ENCODE peak calls at places on chromosomes 5 and 9, in eight cellular contexts. One of them, this sample, is unnamed.

GRCh38 chr5:95954716-95955115 is 6.9 kb downstream of the ELL2 start:
- DNase-seq in NCI-H510A treated with DMSO at 0.1 percent for 48 hours: no peak
- DNase-seq in neuronal stem cell: no peak
- DNase-seq in stimulated activated CD4-positive, alpha-beta T cell treated with anti-CD3 and anti-CD28 coated beads, Interleukin-1b, Interleukin-23, amount 100 ng/mL, for 4 hours: no peak
- DNase-seq in HTR-8/SVneo: no peak
- DNase-seq in T47D: no peak
- DNase-seq in GM19239: no peak
- DNase-seq in NCI-H1092 treated with DMSO at 0.1 percent for 48 hours: no peak
- DNase-seq in this sample: no peak

GRCh38 chr5:80912479-80912878 is 47.7 kb upstream of the RASGRF2 start:
- DNase-seq in NCI-H510A treated with DMSO at 0.1 percent for 48 hours: no peak
- DNase-seq in neuronal stem cell: no peak
- DNase-seq in stimulated activated CD4-positive, alpha-beta T cell treated with anti-CD3 and anti-CD28 coated beads, Interleukin-1b, Interleukin-23, amount 100 ng/mL, for 4 hours: no peak
- DNase-seq in HTR-8/SVneo: no peak
- DNase-seq in T47D: no peak
- DNase-seq in GM19239: no peak
- DNase-seq in NCI-H1092 treated with DMSO at 0.1 percent for 48 hours: no peak
- DNase-seq in this sample: no peak

GRCh38 chr5:178326054-178326715 is 93.6 kb upstream of the PHYKPL start:
- DNase-seq in NCI-H510A treated with DMSO at 0.1 percent for 48 hours: no peak
- DNase-seq in neuronal stem cell: no peak
- DNase-seq in stimulated activated CD4-positive, alpha-beta T cell treated with anti-CD3 and anti-CD28 coated beads, Interleukin-1b, Interleukin-23, amount 100 ng/mL, for 4 hours: no peak
- DNase-seq in HTR-8/SVneo: no peak
- DNase-seq in T47D: no peak
- DNase-seq in GM19239: no peak
- DNase-seq in NCI-H1092 treated with DMSO at 0.1 percent for 48 hours: no peak
- DNase-seq in this sample: no peak

GRCh38 chr5:66442951-66443445 is 153.2 kb upstream of the MAST4 start:
- DNase-seq in NCI-H510A treated with DMSO at 0.1 percent for 48 hours: no peak
- DNase-seq in neuronal stem cell: no peak
- DNase-seq in stimulated activated CD4-positive, alpha-beta T cell treated with anti-CD3 and anti-CD28 coated beads, Interleukin-1b, Interleukin-23, amount 100 ng/mL, for 4 hours: no peak
- DNase-seq in HTR-8/SVneo: no peak
- DNase-seq in T47D: no peak
- DNase-seq in GM19239: no peak
- DNase-seq in NCI-H1092 treated with DMSO at 0.1 percent for 48 hours: no peak
- DNase-seq in this sample: no peak

GRCh38 chr5:42836070-42836769 is 24.5 kb upstream of the SELENOP start:
- DNase-seq in NCI-H510A treated with DMSO at 0.1 percent for 48 hours: no peak
- DNase-seq in neuronal stem cell: no peak
- DNase-seq in stimulated activated CD4-positive, alpha-beta T cell treated with anti-CD3 and anti-CD28 coated beads, Interleukin-1b, Interleukin-23, amount 100 ng/mL, for 4 hours: no peak
- DNase-seq in HTR-8/SVneo: no peak
- DNase-seq in T47D: no peak
- DNase-seq in GM19239: no peak
- DNase-seq in NCI-H1092 treated with DMSO at 0.1 percent for 48 hours: no peak
- DNase-seq in this sample: no peak

GRCh38 chr5:80141147-80141671 is 106.1 kb downstream of the THBS4 start:
- DNase-seq in NCI-H510A treated with DMSO at 0.1 percent for 48 hours: no peak
- DNase-seq in neuronal stem cell: peak; percentile 63
- DNase-seq in stimulated activated CD4-positive, alpha-beta T cell treated with anti-CD3 and anti-CD28 coated beads, Interleukin-1b, Interleukin-23, amount 100 ng/mL, for 4 hours: no peak
- DNase-seq in HTR-8/SVneo: no peak
- DNase-seq in T47D: no peak
- DNase-seq in GM19239: no peak
- DNase-seq in NCI-H1092 treated with DMSO at 0.1 percent for 48 hours: no peak
- DNase-seq in this sample: no peak

GRCh38 chr9:119905706-119906105 is 536.5 kb upstream of the BRINP1 start:
- DNase-seq in NCI-H510A treated with DMSO at 0.1 percent for 48 hours: peak; percentile 90
- DNase-seq in neuronal stem cell: no peak
- DNase-seq in stimulated activated CD4-positive, alpha-beta T cell treated with anti-CD3 and anti-CD28 coated beads, Interleukin-1b, Interleukin-23, amount 100 ng/mL, for 4 hours: no peak
- DNase-seq in HTR-8/SVneo: no peak
- DNase-seq in T47D: no peak
- DNase-seq in GM19239: no peak
- DNase-seq in NCI-H1092 treated with DMSO at 0.1 percent for 48 hours: peak; percentile 27
- DNase-seq in this sample: no peak

GRCh38 chr5:31867219-31867618 is 228.3 kb downstream of the PDZD2 start:
- DNase-seq in NCI-H510A treated with DMSO at 0.1 percent for 48 hours: no peak
- DNase-seq in neuronal stem cell: no peak
- DNase-seq in stimulated activated CD4-positive, alpha-beta T cell treated with anti-CD3 and anti-CD28 coated beads, Interleukin-1b, Interleukin-23, amount 100 ng/mL, for 4 hours: no peak
- DNase-seq in HTR-8/SVneo: no peak
- DNase-seq in T47D: no peak
- DNase-seq in GM19239: no peak
- DNase-seq in NCI-H1092 treated with DMSO at 0.1 percent for 48 hours: no peak
- DNase-seq in this sample: no peak

GRCh38 chr9:137406876-137407589 is 15.9 kb downstream of the EXD3 start:
- DNase-seq in NCI-H510A treated with DMSO at 0.1 percent for 48 hours: peak; percentile 43
- DNase-seq in neuronal stem cell: peak; percentile 77
- DNase-seq in stimulated activated CD4-positive, alpha-beta T cell treated with anti-CD3 and anti-CD28 coated beads, Interleukin-1b, Interleukin-23, amount 100 ng/mL, for 4 hours: peak; percentile 63
- DNase-seq in HTR-8/SVneo: no peak
- DNase-seq in T47D: peak; percentile 87
- DNase-seq in GM19239: peak; percentile 68
- DNase-seq in NCI-H1092 treated with DMSO at 0.1 percent for 48 hours: peak; percentile 18
- DNase-seq in this sample: no peak

GRCh38 chr9:97564291-97565175 is 63.1 kb downstream of the TMOD1 start:
- DNase-seq in NCI-H510A treated with DMSO at 0.1 percent for 48 hours: no peak
- DNase-seq in neuronal stem cell: no peak
- DNase-seq in stimulated activated CD4-positive, alpha-beta T cell treated with anti-CD3 and anti-CD28 coated beads, Interleukin-1b, Interleukin-23, amount 100 ng/mL, for 4 hours: no peak
- DNase-seq in HTR-8/SVneo: peak; percentile 29
- DNase-seq in T47D: no peak
- DNase-seq in GM19239: no peak
- DNase-seq in NCI-H1092 treated with DMSO at 0.1 percent for 48 hours: peak; percentile 69
- DNase-seq in this sample: peak; percentile 24

GRCh38 chr9:3677541-3677940 is 151.7 kb upstream of the RFX3 start:
- DNase-seq in NCI-H510A treated with DMSO at 0.1 percent for 48 hours: no peak
- DNase-seq in neuronal stem cell: no peak
- DNase-seq in stimulated activated CD4-positive, alpha-beta T cell treated with anti-CD3 and anti-CD28 coated beads, Interleukin-1b, Interleukin-23, amount 100 ng/mL, for 4 hours: no peak
- DNase-seq in HTR-8/SVneo: no peak
- DNase-seq in T47D: no peak
- DNase-seq in GM19239: no peak
- DNase-seq in NCI-H1092 treated with DMSO at 0.1 percent for 48 hours: no peak
- DNase-seq in this sample: no peak

GRCh38 chr9:74037274-74037673 is 459.9 kb upstream of the RORB start:
- DNase-seq in NCI-H510A treated with DMSO at 0.1 percent for 48 hours: no peak
- DNase-seq in neuronal stem cell: no peak
- DNase-seq in stimulated activated CD4-positive, alpha-beta T cell treated with anti-CD3 and anti-CD28 coated beads, Interleukin-1b, Interleukin-23, amount 100 ng/mL, for 4 hours: no peak
- DNase-seq in HTR-8/SVneo: no peak
- DNase-seq in T47D: no peak
- DNase-seq in GM19239: no peak
- DNase-seq in NCI-H1092 treated with DMSO at 0.1 percent for 48 hours: no peak
- DNase-seq in this sample: no peak

GRCh38 chr9:124818431-124819281 is 34.6 kb upstream of the WDR38 start:
- DNase-seq in NCI-H510A treated with DMSO at 0.1 percent for 48 hours: no peak
- DNase-seq in neuronal stem cell: no peak
- DNase-seq in stimulated activated CD4-positive, alpha-beta T cell treated with anti-CD3 and anti-CD28 coated beads, Interleukin-1b, Interleukin-23, amount 100 ng/mL, for 4 hours: no peak
- DNase-seq in HTR-8/SVneo: peak; percentile 49
- DNase-seq in T47D: no peak
- DNase-seq in GM19239: no peak
- DNase-seq in NCI-H1092 treated with DMSO at 0.1 percent for 48 hours: no peak
- DNase-seq in this sample: no peak

GRCh38 chr9:77957652-77958051 is 74.0 kb downstream of the GNAQ start:
- DNase-seq in NCI-H510A treated with DMSO at 0.1 percent for 48 hours: peak; percentile 70
- DNase-seq in neuronal stem cell: no peak
- DNase-seq in stimulated activated CD4-positive, alpha-beta T cell treated with anti-CD3 and anti-CD28 coated beads, Interleukin-1b, Interleukin-23, amount 100 ng/mL, for 4 hours: no peak
- DNase-seq in HTR-8/SVneo: no peak
- DNase-seq in T47D: no peak
- DNase-seq in GM19239: no peak
- DNase-seq in NCI-H1092 treated with DMSO at 0.1 percent for 48 hours: no peak
- DNase-seq in this sample: no peak

GRCh38 chr5:53820802-53821171 is 260.3 kb downstream of the NDUFS4 start:
- DNase-seq in NCI-H510A treated with DMSO at 0.1 percent for 48 hours: no peak
- DNase-seq in neuronal stem cell: no peak
- DNase-seq in stimulated activated CD4-positive, alpha-beta T cell treated with anti-CD3 and anti-CD28 coated beads, Interleukin-1b, Interleukin-23, amount 100 ng/mL, for 4 hours: no peak
- DNase-seq in HTR-8/SVneo: no peak
- DNase-seq in T47D: no peak
- DNase-seq in GM19239: no peak
- DNase-seq in NCI-H1092 treated with DMSO at 0.1 percent for 48 hours: no peak
- DNase-seq in this sample: peak; percentile 62

GRCh38 chr5:126234563-126235195 is 188.5 kb upstream of the GRAMD2B start:
- DNase-seq in NCI-H510A treated with DMSO at 0.1 percent for 48 hours: peak; percentile 0
- DNase-seq in neuronal stem cell: peak; percentile 38
- DNase-seq in stimulated activated CD4-positive, alpha-beta T cell treated with anti-CD3 and anti-CD28 coated beads, Interleukin-1b, Interleukin-23, amount 100 ng/mL, for 4 hours: no peak
- DNase-seq in HTR-8/SVneo: peak; percentile 48
- DNase-seq in T47D: peak; percentile 7
- DNase-seq in GM19239: no peak
- DNase-seq in NCI-H1092 treated with DMSO at 0.1 percent for 48 hours: no peak
- DNase-seq in this sample: peak; percentile 56

GRCh38 chr5:138391859-138392386 is 39.4 kb downstream of the KDM3B start:
- DNase-seq in NCI-H510A treated with DMSO at 0.1 percent for 48 hours: no peak
- DNase-seq in neuronal stem cell: peak; percentile 15
- DNase-seq in stimulated activated CD4-positive, alpha-beta T cell treated with anti-CD3 and anti-CD28 coated beads, Interleukin-1b, Interleukin-23, amount 100 ng/mL, for 4 hours: no peak
- DNase-seq in HTR-8/SVneo: no peak
- DNase-seq in T47D: no peak
- DNase-seq in GM19239: no peak
- DNase-seq in NCI-H1092 treated with DMSO at 0.1 percent for 48 hours: no peak
- DNase-seq in this sample: no peak

GRCh38 chr5:122078116-122078865 is at the start of gene LOX:
- DNase-seq in NCI-H510A treated with DMSO at 0.1 percent for 48 hours: peak; percentile 6
- DNase-seq in neuronal stem cell: peak; percentile 49
- DNase-seq in stimulated activated CD4-positive, alpha-beta T cell treated with anti-CD3 and anti-CD28 coated beads, Interleukin-1b, Interleukin-23, amount 100 ng/mL, for 4 hours: no peak
- DNase-seq in HTR-8/SVneo: peak; percentile 64
- DNase-seq in T47D: peak; percentile 11
- DNase-seq in GM19239: no peak
- DNase-seq in NCI-H1092 treated with DMSO at 0.1 percent for 48 hours: peak; percentile 7
- DNase-seq in this sample: peak; percentile 59

GRCh38 chr9:77974414-77974813 is 57.2 kb downstream of the GNAQ start:
- DNase-seq in NCI-H510A treated with DMSO at 0.1 percent for 48 hours: no peak
- DNase-seq in neuronal stem cell: no peak
- DNase-seq in stimulated activated CD4-positive, alpha-beta T cell treated with anti-CD3 and anti-CD28 coated beads, Interleukin-1b, Interleukin-23, amount 100 ng/mL, for 4 hours: no peak
- DNase-seq in HTR-8/SVneo: no peak
- DNase-seq in T47D: no peak
- DNase-seq in GM19239: no peak
- DNase-seq in NCI-H1092 treated with DMSO at 0.1 percent for 48 hours: no peak
- DNase-seq in this sample: no peak

GRCh38 chr9:130320697-130321080 is 55.1 kb downstream of the HMCN2 start:
- DNase-seq in NCI-H510A treated with DMSO at 0.1 percent for 48 hours: no peak
- DNase-seq in neuronal stem cell: no peak
- DNase-seq in stimulated activated CD4-positive, alpha-beta T cell treated with anti-CD3 and anti-CD28 coated beads, Interleukin-1b, Interleukin-23, amount 100 ng/mL, for 4 hours: no peak
- DNase-seq in HTR-8/SVneo: no peak
- DNase-seq in T47D: no peak
- DNase-seq in GM19239: no peak
- DNase-seq in NCI-H1092 treated with DMSO at 0.1 percent for 48 hours: no peak
- DNase-seq in this sample: no peak

GRCh38 chr5:40717281-40717680 is 37.6 kb downstream of the PTGER4 start:
- DNase-seq in NCI-H510A treated with DMSO at 0.1 percent for 48 hours: no peak
- DNase-seq in neuronal stem cell: no peak
- DNase-seq in stimulated activated CD4-positive, alpha-beta T cell treated with anti-CD3 and anti-CD28 coated beads, Interleukin-1b, Interleukin-23, amount 100 ng/mL, for 4 hours: no peak
- DNase-seq in HTR-8/SVneo: no peak
- DNase-seq in T47D: no peak
- DNase-seq in GM19239: no peak
- DNase-seq in NCI-H1092 treated with DMSO at 0.1 percent for 48 hours: no peak
- DNase-seq in this sample: no peak

GRCh38 chr5:157143127-157143959 is 678 bp upstream of the MED7 start:
- DNase-seq in NCI-H510A treated with DMSO at 0.1 percent for 48 hours: peak; percentile 27
- DNase-seq in neuronal stem cell: no peak
- DNase-seq in stimulated activated CD4-positive, alpha-beta T cell treated with anti-CD3 and anti-CD28 coated beads, Interleukin-1b, Interleukin-23, amount 100 ng/mL, for 4 hours: peak; percentile 28
- DNase-seq in HTR-8/SVneo: peak; percentile 61
- DNase-seq in T47D: peak; percentile 48
- DNase-seq in GM19239: no peak
- DNase-seq in NCI-H1092 treated with DMSO at 0.1 percent for 48 hours: peak; percentile 47
- DNase-seq in this sample: peak; percentile 85

GRCh38 chr9:135516132-135516860 is 4.9 kb upstream of the LCN1 start:
- DNase-seq in NCI-H510A treated with DMSO at 0.1 percent for 48 hours: no peak
- DNase-seq in neuronal stem cell: no peak
- DNase-seq in stimulated activated CD4-positive, alpha-beta T cell treated with anti-CD3 and anti-CD28 coated beads, Interleukin-1b, Interleukin-23, amount 100 ng/mL, for 4 hours: no peak
- DNase-seq in HTR-8/SVneo: no peak
- DNase-seq in T47D: no peak
- DNase-seq in GM19239: no peak
- DNase-seq in NCI-H1092 treated with DMSO at 0.1 percent for 48 hours: no peak
- DNase-seq in this sample: no peak

GRCh38 chr5:160614136-160614535 is 192.5 kb downstream of the PTTG1 start:
- DNase-seq in NCI-H510A treated with DMSO at 0.1 percent for 48 hours: no peak
- DNase-seq in neuronal stem cell: no peak
- DNase-seq in stimulated activated CD4-positive, alpha-beta T cell treated with anti-CD3 and anti-CD28 coated beads, Interleukin-1b, Interleukin-23, amount 100 ng/mL, for 4 hours: no peak
- DNase-seq in HTR-8/SVneo: no peak
- DNase-seq in T47D: no peak
- DNase-seq in GM19239: no peak
- DNase-seq in NCI-H1092 treated with DMSO at 0.1 percent for 48 hours: no peak
- DNase-seq in this sample: no peak

GRCh38 chr9:29211681-29212589 is 1638.7 kb upstream of the C9orf72 start:
- DNase-seq in NCI-H510A treated with DMSO at 0.1 percent for 48 hours: peak; percentile 20
- DNase-seq in neuronal stem cell: peak; percentile 65
- DNase-seq in stimulated activated CD4-positive, alpha-beta T cell treated with anti-CD3 and anti-CD28 coated beads, Interleukin-1b, Interleukin-23, amount 100 ng/mL, for 4 hours: peak; percentile 26
- DNase-seq in HTR-8/SVneo: no peak
- DNase-seq in T47D: no peak
- DNase-seq in GM19239: peak; percentile 47
- DNase-seq in NCI-H1092 treated with DMSO at 0.1 percent for 48 hours: peak; percentile 73
- DNase-seq in this sample: peak; percentile 63

GRCh38 chr9:76866689-76867088 is 39.2 kb downstream of the PRUNE2 start:
- DNase-seq in NCI-H510A treated with DMSO at 0.1 percent for 48 hours: peak; percentile 17
- DNase-seq in neuronal stem cell: no peak
- DNase-seq in stimulated activated CD4-positive, alpha-beta T cell treated with anti-CD3 and anti-CD28 coated beads, Interleukin-1b, Interleukin-23, amount 100 ng/mL, for 4 hours: no peak
- DNase-seq in HTR-8/SVneo: peak; percentile 80
- DNase-seq in T47D: no peak
- DNase-seq in GM19239: no peak
- DNase-seq in NCI-H1092 treated with DMSO at 0.1 percent for 48 hours: no peak
- DNase-seq in this sample: no peak

GRCh38 chr5:177294632-177295031 is 8.9 kb downstream of the RAB24 start:
- DNase-seq in NCI-H510A treated with DMSO at 0.1 percent for 48 hours: no peak
- DNase-seq in neuronal stem cell: no peak
- DNase-seq in stimulated activated CD4-positive, alpha-beta T cell treated with anti-CD3 and anti-CD28 coated beads, Interleukin-1b, Interleukin-23, amount 100 ng/mL, for 4 hours: no peak
- DNase-seq in HTR-8/SVneo: no peak
- DNase-seq in T47D: no peak
- DNase-seq in GM19239: no peak
- DNase-seq in NCI-H1092 treated with DMSO at 0.1 percent for 48 hours: no peak
- DNase-seq in this sample: peak; percentile 85

GRCh38 chr9:100150209-100150608 is 51.2 kb downstream of the INVS start:
- DNase-seq in NCI-H510A treated with DMSO at 0.1 percent for 48 hours: no peak
- DNase-seq in neuronal stem cell: no peak
- DNase-seq in stimulated activated CD4-positive, alpha-beta T cell treated with anti-CD3 and anti-CD28 coated beads, Interleukin-1b, Interleukin-23, amount 100 ng/mL, for 4 hours: no peak
- DNase-seq in HTR-8/SVneo: no peak
- DNase-seq in T47D: no peak
- DNase-seq in GM19239: no peak
- DNase-seq in NCI-H1092 treated with DMSO at 0.1 percent for 48 hours: peak; percentile 54
- DNase-seq in this sample: peak; percentile 0